ENCODE peak calls at places on chromosome 5, in four cellular contexts. R is PC-3, F is MM.1S, V is GM23248. J is an unnamed sample.

GRCh38 chr5:166488560-166488959 is 1802.9 kb upstream of the WWC1 start:
- DNase-seq in R (no peak), F (no peak), V (no peak), J (no peak)

GRCh38 chr5:107864793-107865192 is 194.1 kb upstream of the EFNA5 start:
- DNase-seq in R (no peak), V (peak; percentile 57), F (no peak), J (no peak)

GRCh38 chr5:125536582-125536981 is 790.1 kb upstream of the ZNF608 start:
- DNase-seq in V (peak; percentile 35), R (no peak), F (no peak), J (no peak)

GRCh38 chr5:140806834-140807775 is at the start of gene PCDHA4:
- DNase-seq in F (no peak), R (peak; percentile 59), V (peak; percentile 12), J (peak; percentile 84)

GRCh38 chr5:72387985-72388384 is 67.8 kb downstream of the PTCD2 start:
- DNase-seq in V (peak; percentile 88), F (no peak), R (peak; percentile 87), J (no peak)

GRCh38 chr5:9596256-9596655 is 33.9 kb downstream of the TAS2R1 start:
- DNase-seq in R (no peak), F (no peak), V (peak; percentile 22), J (no peak)

GRCh38 chr5:73822989-73823339 is 197.0 kb downstream of the ARHGEF28 start:
- DNase-seq in F (no peak), R (peak; percentile 76), V (peak; percentile 45), J (no peak)

GRCh38 chr5:86679529-86679928 is 61.8 kb downstream of the COX7C start:
- DNase-seq in F (peak; percentile 39), R (peak; percentile 79), V (peak; percentile 76), J (peak; percentile 50)

GRCh38 chr5:1175015-1175414 is 26.4 kb upstream of the SLC6A19 start:
- DNase-seq in V (no peak), R (no peak), F (no peak), J (no peak)

GRCh38 chr5:43041669-43042175 is 1.6 kb upstream of the ANXA2R start:
- DNase-seq in V (peak; percentile 90), R (peak; percentile 76), F (peak; percentile 63), J (no peak)

GRCh38 chr5:132000677-132001453 is 10.6 kb downstream of the ACSL6 start:
- DNase-seq in V (no peak), F (no peak), R (no peak), J (no peak)

GRCh38 chr5:10465726-10466125 is 24.0 kb downstream of the ROPN1L start:
- DNase-seq in V (no peak), F (no peak), R (no peak), J (no peak)

GRCh38 chr5:112811023-112811422 is 50.1 kb upstream of the SRP19 start:
- DNase-seq in F (no peak), V (no peak), R (no peak), J (no peak)

GRCh38 chr5:14676320-14676719 is 11.8 kb downstream of the OTULIN start:
- DNase-seq in V (peak; percentile 52), F (no peak), R (peak; percentile 53), J (no peak)

GRCh38 chr5:95866431-95867063 is 44.0 kb upstream of the GLRX start:
- DNase-seq in F (no peak), V (peak; percentile 72), R (no peak), J (no peak)

GRCh38 chr5:862367-863243 is 11.8 kb upstream of the ZDHHC11 start:
- DNase-seq in F (no peak), V (peak; percentile 38), R (peak; percentile 12), J (no peak)

GRCh38 chr5:162565-163337 is 28.5 kb upstream of the LRRC14B start:
- DNase-seq in V (no peak), R (no peak), F (no peak), J (no peak)

GRCh38 chr5:10552183-10553143 is 11.4 kb upstream of the ANKRD33B start:
- DNase-seq in V (no peak), R (peak; percentile 61), F (peak; percentile 30), J (no peak)

GRCh38 chr5:141439411-141440141 is 9.3 kb downstream of the PCDHGA12 start:
- DNase-seq in R (no peak), V (peak; percentile 62), F (no peak), J (no peak)

GRCh38 chr5:148237795-148238194 is 530 bp upstream of the MARCOL start:
- DNase-seq in V (no peak), F (no peak), R (peak; percentile 7), J (no peak)

GRCh38 chr5:67377651-67378050 is 181.1 kb upstream of the CD180 start:
- DNase-seq in V (no peak), F (no peak), R (no peak), J (peak; percentile 85)

GRCh38 chr5:125054106-125054505 is 307.7 kb upstream of the ZNF608 start:
- DNase-seq in R (peak; percentile 80), V (no peak), F (no peak), J (no peak)

GRCh38 chr5:106691701-106692100 is 979.0 kb downstream of the EFNA5 start:
- DNase-seq in V (no peak), R (peak; percentile 35), F (no peak), J (no peak)

GRCh38 chr5:463301-463700 is 20.3 kb downstream of the EXOC3 start:
- DNase-seq in F (no peak), V (no peak), R (no peak), J (no peak)

GRCh38 chr5:60811105-60811504 is 33.0 kb downstream of the ELOVL7 start:
- DNase-seq in F (no peak), R (no peak), V (no peak), J (no peak)

GRCh38 chr5:73454379-73455036 is 5.9 kb upstream of the FOXD1 start:
- DNase-seq in F (peak; percentile 84), V (peak; percentile 78), R (peak; percentile 84), J (peak; percentile 84)

GRCh38 chr5:40600383-40600782 is 79.3 kb upstream of the PTGER4 start:
- DNase-seq in F (no peak), V (no peak), R (no peak), J (no peak)

GRCh38 chr5:178785999-178786398 is 55.5 kb upstream of the ZNF354A start:
- DNase-seq in F (no peak), V (peak; percentile 72), R (peak; percentile 93), J (no peak)

GRCh38 chr5:150590979-150591411 is 49.5 kb upstream of the SYNPO start:
- DNase-seq in F (no peak), R (no peak), V (no peak), J (peak; percentile 65)

GRCh38 chr5:152523964-152524363 is 118.9 kb upstream of the NMUR2 start:
- DNase-seq in V (peak; percentile 68), R (no peak), F (no peak), J (no peak)

DNA sequence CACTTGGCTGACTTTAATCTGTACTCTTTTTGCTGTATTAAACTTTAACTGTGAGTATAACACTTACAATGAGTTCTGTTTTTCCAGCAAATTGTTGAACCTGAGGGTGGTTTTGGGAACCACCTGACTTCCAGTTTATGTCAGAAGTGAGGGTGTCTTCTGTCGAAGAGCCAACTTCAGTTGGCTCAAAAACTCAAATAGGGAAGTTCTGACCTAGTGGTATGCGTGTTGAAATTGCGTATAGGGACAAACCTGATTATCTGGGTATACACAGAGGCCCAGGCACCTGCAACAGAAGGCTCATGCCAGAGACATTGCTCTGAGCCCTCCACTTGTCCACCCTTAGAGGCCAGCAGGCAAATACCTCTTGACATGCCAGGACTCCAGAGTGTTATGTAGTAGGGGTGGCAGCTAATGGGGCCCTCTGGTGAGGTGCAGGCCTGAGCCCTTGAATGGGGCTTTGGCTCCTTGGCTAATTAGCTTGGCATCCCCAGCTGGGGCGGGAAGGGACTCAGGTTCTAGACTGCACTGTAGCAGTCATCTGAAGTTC is 189.4 kb downstream of the HSPA4 start:
- DNase-seq in F (no peak), V (no peak), R (no peak), J (no peak)
- H3K9ac ChIP-seq in F (no peak overlapping the region), V (no peak overlapping the region), R (no peak overlapping the region), J (no peak overlapping the region)

GRCh38 chr5:59711316-59711715 is 182.2 kb downstream of the PDE4D start:
- DNase-seq in F (no peak), R (no peak), V (peak; percentile 10), J (no peak)

GRCh38 chr5:59713488-59713844 is 180.1 kb downstream of the PDE4D start:
- DNase-seq in V (no peak), R (no peak), F (no peak), J (no peak)

GRCh38 chr5:59712836-59713487 is 180.6 kb downstream of the PDE4D start:
- DNase-seq in R (no peak), F (no peak), V (no peak), J (peak; percentile 58)

GRCh38 chr5:59709833-59710232 is 183.7 kb downstream of the PDE4D start:
- DNase-seq in V (peak; percentile 79), F (no peak), R (peak; percentile 41), J (peak; percentile 33)

GRCh38 chr5:59709346-59709821 is 184.1 kb downstream of the PDE4D start:
- DNase-seq in V (no peak), F (no peak), R (no peak), J (peak; percentile 25)
- TF ChIP-seq EZH2phosphoT487 in V (no peak), F (no peak), R (no peak), J (no peak)

GRCh38 chr5:6497267-6497666 is 48.6 kb downstream of the UBE2QL1 start:
- DNase-seq in F (no peak), V (no peak), R (no peak), J (no peak)

GRCh38 chr5:6495433-6496206 is 47.0 kb downstream of the UBE2QL1 start:
- DNase-seq in V (no peak), R (peak; percentile 54), F (no peak), J (no peak)

GRCh38 chr5:6496207-6496584 is 47.5 kb downstream of the UBE2QL1 start:
- DNase-seq in R (no peak), V (no peak), F (peak; percentile 89), J (no peak)

GRCh38 chr5:6493681-6494454 is 45.2 kb downstream of the UBE2QL1 start:
- DNase-seq in R (no peak), V (no peak), F (no peak), J (no peak)

DNA sequence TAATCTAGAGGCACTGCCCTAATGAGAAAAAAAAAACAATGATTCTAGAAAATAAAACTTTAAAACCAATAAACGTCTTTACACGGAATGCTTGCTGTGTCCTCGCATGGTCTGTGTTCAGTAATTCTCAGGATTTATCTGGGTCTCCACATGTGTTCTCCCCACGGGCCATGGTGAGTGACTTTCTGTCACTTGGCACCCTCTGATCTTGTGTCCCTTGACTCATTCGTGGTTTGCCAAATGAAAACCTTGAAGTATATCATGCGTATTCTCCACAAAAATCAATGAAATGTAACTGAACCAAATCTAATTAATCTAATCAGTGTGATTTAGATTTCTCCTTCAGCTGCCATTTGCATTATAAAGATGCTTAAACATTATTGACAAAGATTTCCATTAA is 48.0 kb downstream of the UBE2QL1 start:
- DNase-seq in F (no peak), V (no peak), R (peak; percentile 32), J (no peak)
- H3K9ac ChIP-seq in F (no peak overlapping the region), V (no peak overlapping the region), R (no peak overlapping the region), J (no peak overlapping the region)

DNA sequence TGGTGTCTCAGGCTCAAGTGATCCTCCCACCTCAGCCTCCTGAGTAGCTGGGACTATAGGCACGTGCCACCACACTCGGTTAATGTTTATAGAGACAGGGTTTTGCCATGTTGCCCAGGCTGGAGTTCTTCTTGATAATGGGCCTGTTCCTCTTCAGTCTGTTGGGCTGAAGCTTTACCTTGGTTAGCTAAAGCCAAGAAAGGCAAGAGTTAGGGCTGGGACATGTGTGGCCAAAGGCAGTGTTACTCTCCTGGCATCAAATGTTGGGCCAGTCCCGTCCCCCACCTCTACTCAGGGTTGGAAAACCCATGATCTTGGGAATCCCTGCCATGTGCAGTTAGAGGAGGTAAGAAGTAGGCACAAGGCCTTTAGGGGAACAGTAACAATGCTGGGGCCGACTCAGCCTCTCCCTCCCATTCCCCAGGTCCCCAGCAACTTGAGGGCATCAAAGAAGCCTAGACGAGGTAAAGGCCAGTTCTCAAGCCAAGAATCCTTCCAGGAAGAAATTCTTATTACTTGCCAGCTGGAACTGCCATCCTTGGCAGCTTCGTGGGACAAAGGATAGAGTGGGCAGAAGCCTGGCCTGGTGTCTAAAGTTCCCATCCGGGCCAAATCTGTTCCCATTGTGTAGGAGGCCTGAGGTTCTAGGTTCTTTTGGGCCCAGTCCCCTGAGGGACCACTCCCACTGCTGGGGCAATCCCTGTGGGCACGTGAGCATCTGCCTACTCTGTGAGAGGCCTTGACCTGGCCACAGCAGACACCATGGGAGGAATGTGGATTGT is 4.5 kb downstream of the EGR1 start:
- DNase-seq in V (peak; percentile 59), R (no peak), F (no peak), J (peak; percentile 55)
- TF ChIP-seq EZH2phosphoT487 in V (no peak), R (no peak), F (no peak), J (no peak)